ENCODE peak calls at places on chromosome 13, in eight cellular contexts. One of them, this sample, is unnamed.

GRCh38 chr13:47237571-47237970 is 340.7 kb upstream of the HTR2A start:
- DNase-seq in C1 segment of cervical spinal cord: no peak
- DNase-seq in activated CD4-positive, CD25-positive, alpha-beta regulatory T cell: no peak
- DNase-seq in glutamatergic neuron: no peak
- DNase-seq in smooth muscle cell of the brain vasculature: no peak
- DNase-seq in stimulated activated CD4-positive, alpha-beta T cell treated with anti-CD3 and anti-CD28 coated beads, Interleukin-1b, Interleukin-23, amount 100 ng/mL, for 4 hours: no peak
- DNase-seq in activated B cell treated with CpG ODN at 0.5 μM for 24 hours: no peak
- DNase-seq in AG04449: no peak
- DNase-seq in this sample: no peak

GRCh38 chr13:35796627-35797026 is 320.1 kb upstream of the MAB21L1 start:
- DNase-seq in C1 segment of cervical spinal cord: no peak
- DNase-seq in activated CD4-positive, CD25-positive, alpha-beta regulatory T cell: no peak
- DNase-seq in glutamatergic neuron: no peak
- DNase-seq in smooth muscle cell of the brain vasculature: no peak
- DNase-seq in stimulated activated CD4-positive, alpha-beta T cell treated with anti-CD3 and anti-CD28 coated beads, Interleukin-1b, Interleukin-23, amount 100 ng/mL, for 4 hours: no peak
- DNase-seq in activated B cell treated with CpG ODN at 0.5 μM for 24 hours: no peak
- DNase-seq in AG04449: no peak
- DNase-seq in this sample: no peak

GRCh38 chr13:41785402-41786142 is 175.3 kb downstream of the VWA8 start:
- DNase-seq in C1 segment of cervical spinal cord: no peak
- DNase-seq in activated CD4-positive, CD25-positive, alpha-beta regulatory T cell: no peak
- DNase-seq in glutamatergic neuron: no peak
- DNase-seq in smooth muscle cell of the brain vasculature: no peak
- DNase-seq in stimulated activated CD4-positive, alpha-beta T cell treated with anti-CD3 and anti-CD28 coated beads, Interleukin-1b, Interleukin-23, amount 100 ng/mL, for 4 hours: no peak
- DNase-seq in activated B cell treated with CpG ODN at 0.5 μM for 24 hours: no peak
- DNase-seq in AG04449: no peak
- DNase-seq in this sample: no peak

GRCh38 chr13:109918179-109918651 is 131.8 kb upstream of the IRS2 start:
- DNase-seq in C1 segment of cervical spinal cord: peak
- DNase-seq in activated CD4-positive, CD25-positive, alpha-beta regulatory T cell: no peak
- DNase-seq in glutamatergic neuron: no peak
- DNase-seq in smooth muscle cell of the brain vasculature: no peak
- DNase-seq in stimulated activated CD4-positive, alpha-beta T cell treated with anti-CD3 and anti-CD28 coated beads, Interleukin-1b, Interleukin-23, amount 100 ng/mL, for 4 hours: no peak
- DNase-seq in activated B cell treated with CpG ODN at 0.5 μM for 24 hours: no peak
- DNase-seq in AG04449: no peak
- DNase-seq in this sample: no peak

GRCh38 chr13:103104340-103104739 is 38.1 kb upstream of the SLC10A2 start:
- DNase-seq in C1 segment of cervical spinal cord: no peak
- DNase-seq in activated CD4-positive, CD25-positive, alpha-beta regulatory T cell: no peak
- DNase-seq in glutamatergic neuron: no peak
- DNase-seq in smooth muscle cell of the brain vasculature: no peak
- DNase-seq in stimulated activated CD4-positive, alpha-beta T cell treated with anti-CD3 and anti-CD28 coated beads, Interleukin-1b, Interleukin-23, amount 100 ng/mL, for 4 hours: no peak
- DNase-seq in activated B cell treated with CpG ODN at 0.5 μM for 24 hours: no peak
- DNase-seq in AG04449: no peak
- DNase-seq in this sample: no peak

GRCh38 chr13:40652588-40652940 is 13.9 kb downstream of the FOXO1 start:
- DNase-seq in C1 segment of cervical spinal cord: no peak
- DNase-seq in activated CD4-positive, CD25-positive, alpha-beta regulatory T cell: no peak
- DNase-seq in glutamatergic neuron: no peak
- DNase-seq in smooth muscle cell of the brain vasculature: no peak
- DNase-seq in stimulated activated CD4-positive, alpha-beta T cell treated with anti-CD3 and anti-CD28 coated beads, Interleukin-1b, Interleukin-23, amount 100 ng/mL, for 4 hours: no peak
- DNase-seq in activated B cell treated with CpG ODN at 0.5 μM for 24 hours: no peak
- DNase-seq in AG04449: no peak
- DNase-seq in this sample: no peak

GRCh38 chr13:24313449-24313848 is 4.1 kb downstream of the C1QTNF9 start:
- DNase-seq in C1 segment of cervical spinal cord: no peak
- DNase-seq in activated CD4-positive, CD25-positive, alpha-beta regulatory T cell: no peak
- DNase-seq in glutamatergic neuron: no peak
- DNase-seq in smooth muscle cell of the brain vasculature: no peak
- DNase-seq in stimulated activated CD4-positive, alpha-beta T cell treated with anti-CD3 and anti-CD28 coated beads, Interleukin-1b, Interleukin-23, amount 100 ng/mL, for 4 hours: no peak
- DNase-seq in activated B cell treated with CpG ODN at 0.5 μM for 24 hours: no peak
- DNase-seq in AG04449: no peak
- DNase-seq in this sample: no peak

GRCh38 chr13:27972619-27972877 is 3.4 kb upstream of the CDX2 start:
- DNase-seq in C1 segment of cervical spinal cord: no peak
- DNase-seq in activated CD4-positive, CD25-positive, alpha-beta regulatory T cell: no peak
- DNase-seq in glutamatergic neuron: no peak
- DNase-seq in smooth muscle cell of the brain vasculature: no peak
- DNase-seq in stimulated activated CD4-positive, alpha-beta T cell treated with anti-CD3 and anti-CD28 coated beads, Interleukin-1b, Interleukin-23, amount 100 ng/mL, for 4 hours: no peak
- DNase-seq in activated B cell treated with CpG ODN at 0.5 μM for 24 hours: no peak
- DNase-seq in AG04449: no peak
- DNase-seq in this sample: no peak

GRCh38 chr13:23667750-23668149 is 97.5 kb downstream of the TNFRSF19 start:
- DNase-seq in C1 segment of cervical spinal cord: no peak
- DNase-seq in activated CD4-positive, CD25-positive, alpha-beta regulatory T cell: no peak
- DNase-seq in glutamatergic neuron: no peak
- DNase-seq in smooth muscle cell of the brain vasculature: no peak
- DNase-seq in stimulated activated CD4-positive, alpha-beta T cell treated with anti-CD3 and anti-CD28 coated beads, Interleukin-1b, Interleukin-23, amount 100 ng/mL, for 4 hours: no peak
- DNase-seq in activated B cell treated with CpG ODN at 0.5 μM for 24 hours: no peak
- DNase-seq in AG04449: no peak
- DNase-seq in this sample: no peak

GRCh38 chr13:75271851-75272250 is 210.1 kb downstream of the TBC1D4 start:
- DNase-seq in C1 segment of cervical spinal cord: no peak
- DNase-seq in activated CD4-positive, CD25-positive, alpha-beta regulatory T cell: no peak
- DNase-seq in glutamatergic neuron: no peak
- DNase-seq in smooth muscle cell of the brain vasculature: no peak
- DNase-seq in stimulated activated CD4-positive, alpha-beta T cell treated with anti-CD3 and anti-CD28 coated beads, Interleukin-1b, Interleukin-23, amount 100 ng/mL, for 4 hours: no peak
- DNase-seq in activated B cell treated with CpG ODN at 0.5 μM for 24 hours: no peak
- DNase-seq in AG04449: peak
- DNase-seq in this sample: no peak

GRCh38 chr13:49733181-49733951 is 42.1 kb upstream of the EBPL start:
- DNase-seq in C1 segment of cervical spinal cord: no peak
- DNase-seq in activated CD4-positive, CD25-positive, alpha-beta regulatory T cell: no peak
- DNase-seq in glutamatergic neuron: no peak
- DNase-seq in smooth muscle cell of the brain vasculature: no peak
- DNase-seq in stimulated activated CD4-positive, alpha-beta T cell treated with anti-CD3 and anti-CD28 coated beads, Interleukin-1b, Interleukin-23, amount 100 ng/mL, for 4 hours: no peak
- DNase-seq in activated B cell treated with CpG ODN at 0.5 μM for 24 hours: no peak
- DNase-seq in AG04449: no peak
- DNase-seq in this sample: no peak

GRCh38 chr13:112184851-112185371 is 118.0 kb downstream of the SOX1 start:
- DNase-seq in C1 segment of cervical spinal cord: no peak
- DNase-seq in activated CD4-positive, CD25-positive, alpha-beta regulatory T cell: no peak
- DNase-seq in glutamatergic neuron: no peak
- DNase-seq in smooth muscle cell of the brain vasculature: no peak
- DNase-seq in stimulated activated CD4-positive, alpha-beta T cell treated with anti-CD3 and anti-CD28 coated beads, Interleukin-1b, Interleukin-23, amount 100 ng/mL, for 4 hours: no peak
- DNase-seq in activated B cell treated with CpG ODN at 0.5 μM for 24 hours: no peak
- DNase-seq in AG04449: no peak
- DNase-seq in this sample: no peak

GRCh38 chr13:77213644-77214043 is 113.2 kb downstream of the MYCBP2 start:
- DNase-seq in C1 segment of cervical spinal cord: no peak
- DNase-seq in activated CD4-positive, CD25-positive, alpha-beta regulatory T cell: no peak
- DNase-seq in glutamatergic neuron: no peak
- DNase-seq in smooth muscle cell of the brain vasculature: peak
- DNase-seq in stimulated activated CD4-positive, alpha-beta T cell treated with anti-CD3 and anti-CD28 coated beads, Interleukin-1b, Interleukin-23, amount 100 ng/mL, for 4 hours: no peak
- DNase-seq in activated B cell treated with CpG ODN at 0.5 μM for 24 hours: no peak
- DNase-seq in AG04449: no peak
- DNase-seq in this sample: no peak

GRCh38 chr13:67219113-67219512 is 11.0 kb downstream of the PCDH9 start:
- DNase-seq in C1 segment of cervical spinal cord: no peak
- DNase-seq in activated CD4-positive, CD25-positive, alpha-beta regulatory T cell: no peak
- DNase-seq in glutamatergic neuron: no peak
- DNase-seq in smooth muscle cell of the brain vasculature: no peak
- DNase-seq in stimulated activated CD4-positive, alpha-beta T cell treated with anti-CD3 and anti-CD28 coated beads, Interleukin-1b, Interleukin-23, amount 100 ng/mL, for 4 hours: no peak
- DNase-seq in activated B cell treated with CpG ODN at 0.5 μM for 24 hours: no peak
- DNase-seq in AG04449: no peak
- DNase-seq in this sample: no peak

GRCh38 chr13:91368676-91369425 is 21.4 kb downstream of the MIR17HG start:
- DNase-seq in C1 segment of cervical spinal cord: no peak
- DNase-seq in activated CD4-positive, CD25-positive, alpha-beta regulatory T cell: no peak
- DNase-seq in glutamatergic neuron: no peak
- DNase-seq in smooth muscle cell of the brain vasculature: no peak
- DNase-seq in stimulated activated CD4-positive, alpha-beta T cell treated with anti-CD3 and anti-CD28 coated beads, Interleukin-1b, Interleukin-23, amount 100 ng/mL, for 4 hours: no peak
- DNase-seq in activated B cell treated with CpG ODN at 0.5 μM for 24 hours: no peak
- DNase-seq in AG04449: no peak
- DNase-seq in this sample: no peak

GRCh38 chr13:26880741-26881140 is 120.2 kb upstream of the GPR12 start:
- DNase-seq in C1 segment of cervical spinal cord: no peak
- DNase-seq in activated CD4-positive, CD25-positive, alpha-beta regulatory T cell: no peak
- DNase-seq in glutamatergic neuron: no peak
- DNase-seq in smooth muscle cell of the brain vasculature: no peak
- DNase-seq in stimulated activated CD4-positive, alpha-beta T cell treated with anti-CD3 and anti-CD28 coated beads, Interleukin-1b, Interleukin-23, amount 100 ng/mL, for 4 hours: no peak
- DNase-seq in activated B cell treated with CpG ODN at 0.5 μM for 24 hours: no peak
- DNase-seq in AG04449: no peak
- DNase-seq in this sample: no peak

GRCh38 chr13:112106467-112107141 is 39.7 kb downstream of the SOX1 start:
- DNase-seq in C1 segment of cervical spinal cord: peak
- DNase-seq in activated CD4-positive, CD25-positive, alpha-beta regulatory T cell: no peak
- DNase-seq in glutamatergic neuron: no peak
- DNase-seq in smooth muscle cell of the brain vasculature: no peak
- DNase-seq in stimulated activated CD4-positive, alpha-beta T cell treated with anti-CD3 and anti-CD28 coated beads, Interleukin-1b, Interleukin-23, amount 100 ng/mL, for 4 hours: no peak
- DNase-seq in activated B cell treated with CpG ODN at 0.5 μM for 24 hours: no peak
- DNase-seq in AG04449: no peak
- DNase-seq in this sample: no peak

GRCh38 chr13:99657848-99658265 is 156.6 kb downstream of the TM9SF2 start:
- DNase-seq in C1 segment of cervical spinal cord: peak
- DNase-seq in activated CD4-positive, CD25-positive, alpha-beta regulatory T cell: peak
- DNase-seq in glutamatergic neuron: peak
- DNase-seq in smooth muscle cell of the brain vasculature: no peak
- DNase-seq in stimulated activated CD4-positive, alpha-beta T cell treated with anti-CD3 and anti-CD28 coated beads, Interleukin-1b, Interleukin-23, amount 100 ng/mL, for 4 hours: no peak
- DNase-seq in activated B cell treated with CpG ODN at 0.5 μM for 24 hours: peak
- DNase-seq in AG04449: no peak
- DNase-seq in this sample: peak

GRCh38 chr13:58712191-58712590 is 1080.6 kb downstream of the PCDH17 start:
- DNase-seq in C1 segment of cervical spinal cord: no peak
- DNase-seq in activated CD4-positive, CD25-positive, alpha-beta regulatory T cell: no peak
- DNase-seq in glutamatergic neuron: peak
- DNase-seq in smooth muscle cell of the brain vasculature: no peak
- DNase-seq in stimulated activated CD4-positive, alpha-beta T cell treated with anti-CD3 and anti-CD28 coated beads, Interleukin-1b, Interleukin-23, amount 100 ng/mL, for 4 hours: no peak
- DNase-seq in activated B cell treated with CpG ODN at 0.5 μM for 24 hours: no peak
- DNase-seq in AG04449: no peak
- DNase-seq in this sample: no peak

GRCh38 chr13:22061806-22062391 is 391.0 kb downstream of the FGF9 start:
- DNase-seq in C1 segment of cervical spinal cord: no peak
- DNase-seq in activated CD4-positive, CD25-positive, alpha-beta regulatory T cell: no peak
- DNase-seq in glutamatergic neuron: no peak
- DNase-seq in smooth muscle cell of the brain vasculature: no peak
- DNase-seq in stimulated activated CD4-positive, alpha-beta T cell treated with anti-CD3 and anti-CD28 coated beads, Interleukin-1b, Interleukin-23, amount 100 ng/mL, for 4 hours: no peak
- DNase-seq in activated B cell treated with CpG ODN at 0.5 μM for 24 hours: no peak
- DNase-seq in AG04449: no peak
- DNase-seq in this sample: no peak

GRCh38 chr13:113029061-113029445 is 60.0 kb downstream of the MCF2L start:
- DNase-seq in C1 segment of cervical spinal cord: no peak
- DNase-seq in activated CD4-positive, CD25-positive, alpha-beta regulatory T cell: no peak
- DNase-seq in glutamatergic neuron: no peak
- DNase-seq in smooth muscle cell of the brain vasculature: no peak
- DNase-seq in stimulated activated CD4-positive, alpha-beta T cell treated with anti-CD3 and anti-CD28 coated beads, Interleukin-1b, Interleukin-23, amount 100 ng/mL, for 4 hours: no peak
- DNase-seq in activated B cell treated with CpG ODN at 0.5 μM for 24 hours: no peak
- DNase-seq in AG04449: no peak
- DNase-seq in this sample: no peak

This sample was measured in progenitor cell of endocrine pancreas.